ENCODE peak calls at places on chromosomes 2 and 18, in four cellular contexts. H is right lobe of liver, G is MM.1S, D is stomach. R is an unnamed sample. For H3K4me1, the result is how much of the 10 kb centered on the place peaks cover.

GRCh38 chr2:26640331-26640745 is 828 bp downstream of the CIB4 start:
- DNase-seq in H (no peak), G (no peak), D (peak), R (no peak)

GRCh38 chr18:49841236-49842217 is 28.2 kb upstream of the ACAA2 start:
- DNase-seq in H (no peak), G (no peak), D (no peak), R (no peak)

GRCh38 chr2:64675860-64676259 is 22.1 kb upstream of the SERTAD2 start:
- DNase-seq in H (peak), G (no peak), D (no peak), R (no peak)

GRCh38 chr2:234587341-234588053 is 90.6 kb upstream of the ARL4C start:
- DNase-seq in H (no peak), G (no peak), D (no peak), R (no peak)

GRCh38 chr18:80147418-80148315 is 38.6 kb downstream of the ADNP2 start:
- DNase-seq in H (peak), G (peak), D (peak), R (peak)

GRCh38 chr18:30970201-30970816 is 72.2 kb downstream of the DSC3 start:
- DNase-seq in H (no peak), G (peak), D (no peak), R (no peak)

GRCh38 chr2:213834746-213835145 is 550.5 kb downstream of the SPAG16 start:
- DNase-seq in H (no peak), G (no peak), D (no peak), R (no peak)

GRCh38 chr2:179165356-179166000 is 99.2 kb downstream of the SESTD1 start:
- DNase-seq in H (no peak), G (no peak), D (no peak), R (no peak)

GRCh38 chr18:63578357-63578958 is 8.7 kb upstream of the SERPINB13 start:
- DNase-seq in H (no peak), G (peak), D (no peak), R (no peak)

GRCh38 chr2:234169676-234170075 is 119.2 kb downstream of the SPP2 start:
- DNase-seq in H (no peak), G (no peak), D (no peak), R (no peak)

GRCh38 chr2:218323526-218324472 is 31.5 kb upstream of the TMBIM1 start:
- DNase-seq in H (peak), G (no peak), D (no peak), R (no peak)

GRCh38 chr18:44882163-44882881 is 201.6 kb downstream of the SETBP1 start:
- DNase-seq in H (no peak), G (no peak), D (no peak), R (no peak)
- H3K4me1 ChIP-seq in H (under half), G (under half), D (under half), R (under half)

DNA sequence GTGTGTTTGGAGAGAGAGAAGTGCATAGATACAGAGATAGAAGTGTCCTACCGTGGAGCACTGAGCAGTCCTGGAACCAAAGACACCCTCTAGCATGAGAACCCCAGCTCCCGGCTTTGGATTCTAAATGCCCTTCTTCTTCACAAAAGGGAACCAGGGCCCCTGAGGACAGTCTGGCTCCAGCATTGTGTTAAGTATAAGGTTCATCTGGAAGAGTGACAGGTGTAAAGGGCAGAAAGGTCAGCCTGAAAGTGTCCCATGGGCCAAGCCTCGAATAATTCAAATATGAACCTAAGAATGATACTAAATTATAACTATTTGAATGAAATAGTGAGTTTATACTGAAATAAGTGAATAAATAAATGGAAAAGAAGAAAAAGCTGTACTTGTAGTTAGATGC is 109.7 kb downstream of the SNTG2 start:
- DNase-seq in H (no peak), G (no peak), D (no peak), R (no peak)
- H3K4me1 ChIP-seq in H (under half), G (under half), D (under half), R (under half)

GRCh38 chr2:40279479-40279878 is 172.4 kb downstream of the SLC8A1 start:
- DNase-seq in H (no peak), G (no peak), D (no peak), R (no peak)
- H3K4me1 ChIP-seq in H (under half), G (under half), D (under half), R (half or more)

DNA sequence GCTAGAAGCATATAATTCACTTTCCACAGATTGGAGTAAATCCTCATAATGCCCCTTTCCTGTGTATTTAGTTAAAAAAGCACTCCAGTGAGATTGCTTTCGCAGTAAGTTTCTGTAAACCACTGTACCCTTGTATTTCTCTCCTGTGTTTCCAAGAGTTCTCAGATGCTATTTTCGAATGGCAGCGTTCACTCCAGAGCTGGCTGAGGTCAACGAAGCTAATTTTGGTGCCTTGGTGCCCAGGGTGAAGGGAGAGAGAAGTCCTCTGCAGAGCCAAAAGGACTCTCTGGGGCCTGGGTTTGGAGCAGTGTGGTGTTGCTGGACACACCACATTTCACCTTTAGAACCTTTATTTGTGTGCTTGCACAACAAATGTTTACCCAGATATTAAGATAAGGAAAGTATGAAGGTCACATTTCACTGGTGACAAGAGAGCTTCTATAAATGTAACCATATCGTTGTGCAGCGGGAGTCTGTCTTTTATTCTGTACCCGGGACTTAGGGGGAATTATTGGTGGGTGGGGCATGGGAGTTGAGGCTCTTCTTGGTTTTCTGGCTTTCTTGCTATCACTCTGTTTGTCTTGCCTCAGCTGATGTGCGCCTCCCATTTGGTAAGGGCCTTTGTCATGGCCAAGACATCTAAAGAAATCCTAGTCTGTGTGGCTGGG is 9.9 kb downstream of the EPAS1 start:
- DNase-seq in H (no peak), G (no peak), D (no peak), R (peak)
- H3K4me1 ChIP-seq in H (under half), G (under half), D (half or more), R (half or more)

DNA sequence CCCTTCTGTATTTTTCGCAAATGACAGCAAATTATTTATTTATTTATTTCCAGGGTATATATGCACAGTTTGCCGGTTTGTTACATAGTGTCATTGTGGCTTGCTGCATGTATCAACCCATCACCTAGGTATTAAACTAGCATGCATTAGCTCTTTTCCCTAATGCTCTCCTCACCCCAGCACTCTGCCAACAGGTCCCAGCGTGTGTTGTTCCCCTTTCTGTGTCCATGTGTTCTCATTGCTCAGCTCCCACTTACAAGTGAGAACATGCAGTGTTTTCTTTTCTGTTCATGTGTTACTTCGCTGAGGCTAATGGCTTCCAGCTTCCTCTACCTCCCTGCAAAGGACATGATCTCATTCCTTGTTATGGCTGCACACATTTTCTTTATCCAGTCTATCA is 592.3 kb downstream of the TRIB2 start:
- DNase-seq in H (no peak), G (no peak), D (no peak), R (no peak)
- H3K4me1 ChIP-seq in H (under half), G (under half), D (under half), R (under half)

GRCh38 chr2:239903210-239903609 is 121.9 kb downstream of the NDUFA10 start:
- DNase-seq in H (no peak), G (no peak), D (no peak), R (peak)

GRCh38 chr2:239903803-239904202 is 121.3 kb downstream of the NDUFA10 start:
- DNase-seq in H (no peak), G (no peak), D (no peak), R (peak)

GRCh38 chr2:239905884-239906654 is 119.1 kb downstream of the NDUFA10 start:
- DNase-seq in H (no peak), G (no peak), D (no peak), R (no peak)

GRCh38 chr2:239904496-239904895 is 120.6 kb downstream of the NDUFA10 start:
- DNase-seq in H (no peak), G (no peak), D (no peak), R (peak)

GRCh38 chr2:239905306-239905705 is 119.8 kb downstream of the NDUFA10 start:
- DNase-seq in H (no peak), G (no peak), D (no peak), R (peak)
- H3K4me1 ChIP-seq in H (under half), G (under half), D (under half), R (under half)

DNA sequence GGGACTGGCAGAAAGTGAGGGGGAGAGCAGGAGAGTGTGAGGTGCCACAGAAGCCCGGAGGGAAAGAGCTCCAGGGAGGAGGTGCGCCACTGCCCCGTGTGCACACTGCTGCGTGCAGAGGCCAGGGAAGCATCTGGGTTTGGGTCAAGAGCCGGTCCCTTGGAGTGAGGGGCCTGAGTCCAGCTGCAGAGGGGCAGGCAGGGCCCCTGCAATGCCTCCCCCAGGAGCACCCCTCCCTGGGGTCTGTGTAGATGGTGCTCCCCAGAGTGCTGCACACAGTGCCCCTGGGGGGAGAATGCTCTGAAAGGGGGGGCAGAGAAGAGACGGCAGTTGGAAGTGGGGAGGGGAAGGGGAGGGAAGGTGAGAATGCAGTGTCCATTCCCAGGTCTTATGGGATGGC is 3.7 kb upstream of the LIMS2 start:
- DNase-seq in H (no peak), G (no peak), D (no peak), R (no peak)
- H3K4me1 ChIP-seq in H (under half), G (under half), D (half or more), R (half or more)

GRCh38 chr2:85777441-85777861 is 23.7 kb downstream of the ATOH8 start:
- DNase-seq in H (no peak), G (no peak), D (no peak), R (peak)
- H3K4me1 ChIP-seq in H (under half), G (under half), D (half or more), R (half or more)

GRCh38 chr2:188979119-188979729 is 5.1 kb downstream of the COL3A1 start:
- DNase-seq in H (no peak), G (no peak), D (no peak), R (no peak)
- H3K4me1 ChIP-seq in H (under half), G (under half), D (under half), R (under half)

GRCh38 chr2:169071455-169071854 is 2.1 kb downstream of the DHRS9 start:
- DNase-seq in H (no peak), G (no peak), D (no peak), R (no peak)

GRCh38 chr2:169069818-169070217 is 455 bp downstream of the DHRS9 start:
- DNase-seq in H (no peak), G (no peak), D (no peak), R (no peak)

GRCh38 chr2:169072163-169072925 is 3.0 kb downstream of the DHRS9 start:
- DNase-seq in H (no peak), G (peak), D (no peak), R (no peak)

GRCh38 chr2:169066817-169067356 is 2.5 kb upstream of the DHRS9 start:
- DNase-seq in H (no peak), G (no peak), D (no peak), R (no peak)

DNA sequence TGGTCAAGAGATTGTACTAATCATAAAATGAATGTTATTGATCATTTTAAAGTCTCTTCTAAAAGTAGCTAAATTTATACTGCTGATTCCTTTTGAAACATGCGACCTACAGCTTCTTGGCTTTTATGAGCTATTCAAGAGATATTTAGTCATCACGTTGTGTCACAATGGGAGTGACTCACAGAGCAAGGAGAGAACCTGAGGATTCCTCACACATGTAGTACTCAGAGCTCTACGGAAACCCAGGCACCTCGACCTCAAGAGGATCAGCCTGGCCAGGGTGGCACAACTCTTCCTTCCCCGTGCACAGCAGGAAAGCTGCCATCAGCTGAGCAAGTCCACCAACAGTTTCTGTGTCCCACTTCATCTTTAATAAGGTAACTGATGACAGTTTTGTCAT is at the start of gene DHRS9:
- DNase-seq in H (no peak), G (no peak), D (no peak), R (no peak)
- H3K4me1 ChIP-seq in H (under half), G (under half), D (under half), R (under half)

R was measured in heart left ventricle.